ENCODE peak calls at places on chromosomes 6 and 20, in five cellular contexts. U, L, G, J and S are unnamed samples.

GRCh38 chr20:13672657-13673056 is 33.9 kb upstream of the TASP1 start:
- DNase-seq in U (no peak), L (no peak), G (no peak), J (no peak), S (no peak)

GRCh38 chr20:53343433-53343832 is 250.2 kb downstream of the ZNF217 start:
- DNase-seq in U (no peak), L (no peak), G (no peak), J (no peak), S (no peak)

GRCh38 chr6:107877968-107878367 is 53.9 kb upstream of the SCML4 start:
- DNase-seq in U (no peak), L (no peak), G (no peak), J (no peak), S (no peak)

GRCh38 chr20:3843490-3843889 is 3.1 kb upstream of the MAVS start:
- DNase-seq in U (peak), L (no peak), G (peak), J (no peak), S (no peak)

GRCh38 chr6:167116109-167116837 is 6.6 kb upstream of the CCR6 start:
- DNase-seq in U (peak), L (no peak), G (peak), J (no peak), S (peak)

GRCh38 chr6:20126102-20126752 is 86.0 kb downstream of the MBOAT1 start:
- DNase-seq in U (no peak), L (no peak), G (no peak), J (no peak), S (no peak)

GRCh38 chr6:33165581-33166258 is 26.5 kb downstream of the COL11A2 start:
- DNase-seq in U (no peak), L (no peak), G (no peak), J (no peak), S (no peak)

GRCh38 chr6:139965393-139965792 is 590.9 kb upstream of the CITED2 start:
- DNase-seq in U (no peak), L (peak), G (peak), J (no peak), S (no peak)

GRCh38 chr20:36950432-36951197 is 893 bp downstream of the SAMHD1 start:
- DNase-seq in U (peak), L (no peak), G (peak), J (no peak), S (no peak)

GRCh38 chr20:15060265-15061060 is 723.1 kb upstream of the FLRT3 start:
- DNase-seq in U (no peak), L (no peak), G (no peak), J (no peak), S (no peak)

GRCh38 chr6:32192608-32193039 is at the start of gene GPSM3:
- DNase-seq in U (peak), L (no peak), G (peak), J (peak), S (peak)